ENCODE peak calls at places on chromosome X, in six cellular contexts. One of them, this sample, is unnamed.

GRCh38 chrX:72478351-72478750 is 94.3 kb downstream of the HDAC8 start:
- DNase-seq in HFFc6: no peak
- DNase-seq in fibroblast of lung: no peak
- DNase-seq in cardiac fibroblast: no peak
- DNase-seq in right lobe of liver: peak; percentile 66
- DNase-seq in GM23248: no peak
- DNase-seq in this sample: no peak

GRCh38 chrX:54979432-54979831 is 14.6 kb downstream of the PFKFB1 start:
- DNase-seq in HFFc6: no peak
- DNase-seq in fibroblast of lung: no peak
- DNase-seq in cardiac fibroblast: no peak
- DNase-seq in right lobe of liver: no peak
- DNase-seq in GM23248: no peak
- DNase-seq in this sample: no peak

GRCh38 chrX:153460826-153461225 is 9.6 kb downstream of the HAUS7 start:
- DNase-seq in HFFc6: no peak
- DNase-seq in fibroblast of lung: peak; percentile 48
- DNase-seq in cardiac fibroblast: peak; percentile 58
- DNase-seq in right lobe of liver: no peak
- DNase-seq in GM23248: peak; percentile 56
- DNase-seq in this sample: peak; percentile 48

GRCh38 chrX:18941896-18942295 is 42.0 kb downstream of the PHKA2 start:
- DNase-seq in HFFc6: no peak
- DNase-seq in fibroblast of lung: no peak
- DNase-seq in cardiac fibroblast: no peak
- DNase-seq in right lobe of liver: no peak
- DNase-seq in GM23248: no peak
- DNase-seq in this sample: no peak

GRCh38 chrX:20197641-20198210 is 56.1 kb upstream of the EIF1AX start:
- DNase-seq in HFFc6: peak; percentile 10
- DNase-seq in fibroblast of lung: no peak
- DNase-seq in cardiac fibroblast: peak; percentile 11
- DNase-seq in right lobe of liver: no peak
- DNase-seq in GM23248: peak; percentile 51
- DNase-seq in this sample: no peak

GRCh38 chrX:38055170-38055847 is 49.0 kb downstream of the SYTL5 start:
- DNase-seq in HFFc6: peak; percentile 2
- DNase-seq in fibroblast of lung: peak; percentile 62
- DNase-seq in cardiac fibroblast: peak; percentile 76
- DNase-seq in right lobe of liver: no peak
- DNase-seq in GM23248: peak; percentile 43
- DNase-seq in this sample: no peak

GRCh38 chrX:29617725-29618124 is 597.6 kb upstream of the MAGEB2 start:
- DNase-seq in HFFc6: no peak
- DNase-seq in fibroblast of lung: peak; percentile 19
- DNase-seq in cardiac fibroblast: peak; percentile 13
- DNase-seq in right lobe of liver: no peak
- DNase-seq in GM23248: peak; percentile 1
- DNase-seq in this sample: no peak

GRCh38 chrX:57918750-57919436 is 8.6 kb upstream of the ZXDA start:
- DNase-seq in HFFc6: no peak
- DNase-seq in fibroblast of lung: peak; percentile 35
- DNase-seq in cardiac fibroblast: peak; percentile 59
- DNase-seq in right lobe of liver: no peak
- DNase-seq in GM23248: peak; percentile 55
- DNase-seq in this sample: no peak

GRCh38 chrX:38458071-38458470 is 103.3 kb upstream of the TSPAN7 start:
- DNase-seq in HFFc6: no peak
- DNase-seq in fibroblast of lung: no peak
- DNase-seq in cardiac fibroblast: no peak
- DNase-seq in right lobe of liver: no peak
- DNase-seq in GM23248: no peak
- DNase-seq in this sample: no peak

GRCh38 chrX:53939127-53939526 is 105.1 kb downstream of the PHF8 start:
- DNase-seq in HFFc6: no peak
- DNase-seq in fibroblast of lung: no peak
- DNase-seq in cardiac fibroblast: no peak
- DNase-seq in right lobe of liver: no peak
- DNase-seq in GM23248: no peak
- DNase-seq in this sample: no peak

GRCh38 chrX:15816886-15817285 is 26.6 kb downstream of the ZRSR2 start:
- DNase-seq in HFFc6: no peak
- DNase-seq in fibroblast of lung: peak; percentile 11
- DNase-seq in cardiac fibroblast: no peak
- DNase-seq in right lobe of liver: no peak
- DNase-seq in GM23248: no peak
- DNase-seq in this sample: no peak

GRCh38 chrX:65688403-65688881 is 21.0 kb downstream of the MSN start:
- DNase-seq in HFFc6: peak; percentile 28
- DNase-seq in fibroblast of lung: peak; percentile 72
- DNase-seq in cardiac fibroblast: peak; percentile 73
- DNase-seq in right lobe of liver: peak; percentile 54
- DNase-seq in GM23248: peak; percentile 78
- DNase-seq in this sample: no peak

GRCh38 chrX:16796298-16796697 is 10.0 kb downstream of the TXLNG start:
- DNase-seq in HFFc6: no peak
- DNase-seq in fibroblast of lung: no peak
- DNase-seq in cardiac fibroblast: no peak
- DNase-seq in right lobe of liver: no peak
- DNase-seq in GM23248: no peak
- DNase-seq in this sample: no peak

GRCh38 chrX:69543572-69543971 is 39.4 kb downstream of the NALF2 start:
- DNase-seq in HFFc6: no peak
- DNase-seq in fibroblast of lung: no peak
- DNase-seq in cardiac fibroblast: no peak
- DNase-seq in right lobe of liver: no peak
- DNase-seq in GM23248: no peak
- DNase-seq in this sample: no peak

GRCh38 chrX:129490330-129490729 is 33.0 kb downstream of the SMARCA1 start:
- DNase-seq in HFFc6: no peak
- DNase-seq in fibroblast of lung: no peak
- DNase-seq in cardiac fibroblast: no peak
- DNase-seq in right lobe of liver: no peak
- DNase-seq in GM23248: no peak
- DNase-seq in this sample: no peak

GRCh38 chrX:102126863-102127262 is 1.4 kb downstream of the TCEAL2 start:
- DNase-seq in HFFc6: no peak
- DNase-seq in fibroblast of lung: no peak
- DNase-seq in cardiac fibroblast: no peak
- DNase-seq in right lobe of liver: no peak
- DNase-seq in GM23248: no peak
- DNase-seq in this sample: no peak

GRCh38 chrX:38275615-38276014 is 51.7 kb downstream of the RPGR start:
- DNase-seq in HFFc6: peak; percentile 74
- DNase-seq in fibroblast of lung: peak; percentile 91
- DNase-seq in cardiac fibroblast: peak; percentile 90
- DNase-seq in right lobe of liver: no peak
- DNase-seq in GM23248: peak; percentile 90
- DNase-seq in this sample: no peak

GRCh38 chrX:13876652-13877051 is 59.8 kb upstream of the GPM6B start:
- DNase-seq in HFFc6: no peak
- DNase-seq in fibroblast of lung: peak; percentile 59
- DNase-seq in cardiac fibroblast: peak; percentile 72
- DNase-seq in right lobe of liver: no peak
- DNase-seq in GM23248: peak; percentile 40
- DNase-seq in this sample: no peak

GRCh38 chrX:78199851-78200250 is 60.4 kb upstream of the TAF9B start:
- DNase-seq in HFFc6: no peak
- DNase-seq in fibroblast of lung: no peak
- DNase-seq in cardiac fibroblast: peak; percentile 32
- DNase-seq in right lobe of liver: no peak
- DNase-seq in GM23248: peak; percentile 26
- DNase-seq in this sample: peak; percentile 47

GRCh38 chrX:75278991-75279390 is 5.1 kb downstream of the UPRT start:
- DNase-seq in HFFc6: no peak
- DNase-seq in fibroblast of lung: no peak
- DNase-seq in cardiac fibroblast: peak; percentile 3
- DNase-seq in right lobe of liver: no peak
- DNase-seq in GM23248: no peak
- DNase-seq in this sample: no peak

GRCh38 chrX:125646195-125646594 is 326.5 kb downstream of the TEX13C start:
- DNase-seq in HFFc6: no peak
- DNase-seq in fibroblast of lung: no peak
- DNase-seq in cardiac fibroblast: peak; percentile 3
- DNase-seq in right lobe of liver: no peak
- DNase-seq in GM23248: peak; percentile 0
- DNase-seq in this sample: no peak

GRCh38 chrX:71171110-71171801 is 26.6 kb downstream of the NLGN3 start:
- DNase-seq in HFFc6: no peak
- DNase-seq in fibroblast of lung: no peak
- DNase-seq in cardiac fibroblast: no peak
- DNase-seq in right lobe of liver: no peak
- DNase-seq in GM23248: no peak
- DNase-seq in this sample: peak; percentile 70

GRCh38 chrX:74187211-74187610 is 116.8 kb upstream of the ZCCHC13 start:
- DNase-seq in HFFc6: no peak
- DNase-seq in fibroblast of lung: peak; percentile 6
- DNase-seq in cardiac fibroblast: no peak
- DNase-seq in right lobe of liver: no peak
- DNase-seq in GM23248: peak; percentile 5
- DNase-seq in this sample: no peak

GRCh38 chrX:65576160-65576559 is 41.6 kb upstream of the LAS1L start:
- DNase-seq in HFFc6: no peak
- DNase-seq in fibroblast of lung: no peak
- DNase-seq in cardiac fibroblast: no peak
- DNase-seq in right lobe of liver: no peak
- DNase-seq in GM23248: no peak
- DNase-seq in this sample: no peak

GRCh38 chrX:134670241-134670811 is 12.1 kb upstream of the PLAC1 start:
- DNase-seq in HFFc6: peak; percentile 76
- DNase-seq in fibroblast of lung: peak; percentile 66
- DNase-seq in cardiac fibroblast: peak; percentile 69
- DNase-seq in right lobe of liver: no peak
- DNase-seq in GM23248: peak; percentile 84
- DNase-seq in this sample: no peak

GRCh38 chrX:63250253-63250868 is 100.8 kb downstream of the SPIN4 start:
- DNase-seq in HFFc6: peak; percentile 78
- DNase-seq in fibroblast of lung: peak; percentile 80
- DNase-seq in cardiac fibroblast: peak; percentile 88
- DNase-seq in right lobe of liver: peak; percentile 45
- DNase-seq in GM23248: peak; percentile 76
- DNase-seq in this sample: peak; percentile 15

GRCh38 chrX:130216312-130216711 is 44.5 kb downstream of the RAB33A start:
- DNase-seq in HFFc6: peak; percentile 41
- DNase-seq in fibroblast of lung: peak; percentile 1
- DNase-seq in cardiac fibroblast: peak; percentile 33
- DNase-seq in right lobe of liver: no peak
- DNase-seq in GM23248: peak; percentile 45
- DNase-seq in this sample: no peak

GRCh38 chrX:9997524-9997923 is 30.4 kb downstream of the CLDN34 start:
- DNase-seq in HFFc6: no peak
- DNase-seq in fibroblast of lung: no peak
- DNase-seq in cardiac fibroblast: no peak
- DNase-seq in right lobe of liver: no peak
- DNase-seq in GM23248: no peak
- DNase-seq in this sample: no peak

GRCh38 chrX:53080628-53081580 is 1.3 kb upstream of the TSPYL2 start:
- DNase-seq in HFFc6: no peak
- DNase-seq in fibroblast of lung: peak; percentile 29
- DNase-seq in cardiac fibroblast: peak; percentile 33
- DNase-seq in right lobe of liver: no peak
- DNase-seq in GM23248: peak; percentile 55
- DNase-seq in this sample: no peak

GRCh38 chrX:9352243-9352642 is 112.6 kb upstream of the TBL1X start:
- DNase-seq in HFFc6: no peak
- DNase-seq in fibroblast of lung: no peak
- DNase-seq in cardiac fibroblast: no peak
- DNase-seq in right lobe of liver: no peak
- DNase-seq in GM23248: no peak
- DNase-seq in this sample: no peak

GRCh38 chrX:112800901-112801775 is 39.5 kb downstream of the AMOT start:
- DNase-seq in HFFc6: no peak
- DNase-seq in fibroblast of lung: no peak
- DNase-seq in cardiac fibroblast: no peak
- DNase-seq in right lobe of liver: no peak
- DNase-seq in GM23248: no peak
- DNase-seq in this sample: no peak

GRCh38 chrX:125205918-125206665 is 113.6 kb upstream of the TEX13C start:
- DNase-seq in HFFc6: no peak
- DNase-seq in fibroblast of lung: no peak
- DNase-seq in cardiac fibroblast: no peak
- DNase-seq in right lobe of liver: peak; percentile 43
- DNase-seq in GM23248: peak; percentile 4
- DNase-seq in this sample: no peak

GRCh38 chrX:154534526-154535322 is 11.9 kb downstream of the G6PD start:
- DNase-seq in HFFc6: peak; percentile 67
- DNase-seq in fibroblast of lung: peak; percentile 81
- DNase-seq in cardiac fibroblast: peak; percentile 83
- DNase-seq in right lobe of liver: peak; percentile 87
- DNase-seq in GM23248: peak; percentile 90
- DNase-seq in this sample: peak; percentile 89

GRCh38 chrX:40008841-40009461 is 88.8 kb downstream of the BCOR start:
- DNase-seq in HFFc6: no peak
- DNase-seq in fibroblast of lung: peak; percentile 25
- DNase-seq in cardiac fibroblast: peak; percentile 12
- DNase-seq in right lobe of liver: peak; percentile 53
- DNase-seq in GM23248: peak; percentile 43
- DNase-seq in this sample: no peak

GRCh38 chrX:150334100-150334499 is 29.0 kb upstream of the MAMLD1 start:
- DNase-seq in HFFc6: no peak
- DNase-seq in fibroblast of lung: no peak
- DNase-seq in cardiac fibroblast: no peak
- DNase-seq in right lobe of liver: no peak
- DNase-seq in GM23248: no peak
- DNase-seq in this sample: no peak

GRCh38 chrX:68831405-68832100 is 2.7 kb downstream of the EFNB1 start:
- DNase-seq in HFFc6: no peak
- DNase-seq in fibroblast of lung: no peak
- DNase-seq in cardiac fibroblast: no peak
- DNase-seq in right lobe of liver: no peak
- DNase-seq in GM23248: no peak
- DNase-seq in this sample: no peak

GRCh38 chrX:129318375-129318774 is 204.9 kb downstream of the SMARCA1 start:
- DNase-seq in HFFc6: peak; percentile 5
- DNase-seq in fibroblast of lung: peak; percentile 41
- DNase-seq in cardiac fibroblast: peak; percentile 44
- DNase-seq in right lobe of liver: no peak
- DNase-seq in GM23248: peak; percentile 34
- DNase-seq in this sample: no peak